ENCODE peak calls at places on chromosomes 1 and 21, in eight cellular contexts. M, F, B, A, Q, U, T and W are unnamed samples.

GRCh38 chr1:208189183-208189582 is 55.0 kb downstream of the PLXNA2 start:
- DNase-seq in M (no peak), F (peak; percentile 65), B (peak; percentile 57), A (no peak), Q (peak; percentile 27), U (no peak), T (no peak), W (peak; percentile 68)

GRCh38 chr21:25170681-25171080 is 436.6 kb downstream of the MRPL39 start:
- DNase-seq in M (no peak), F (no peak), B (no peak), A (no peak), Q (no peak), U (no peak), T (no peak), W (no peak)

GRCh38 chr21:24969068-24969467 is 638.2 kb downstream of the MRPL39 start:
- DNase-seq in M (no peak), F (no peak), B (no peak), A (no peak), Q (no peak), U (no peak), T (no peak), W (peak; percentile 11)

GRCh38 chr1:6028042-6028895 is 17.4 kb upstream of the KCNAB2 start:
- DNase-seq in M (no peak), F (no peak), B (no peak), A (no peak), Q (no peak), U (no peak), T (no peak), W (no peak)

GRCh38 chr1:243268284-243268653 is 12.4 kb downstream of the SDCCAG8 start:
- DNase-seq in M (no peak), F (peak; percentile 71), B (peak; percentile 99), A (peak; percentile 87), Q (peak; percentile 89), U (peak; percentile 93), T (no peak), W (no peak)

GRCh38 chr1:177171536-177172123 is 872 bp downstream of the BRINP2 start:
- DNase-seq in M (no peak), F (no peak), B (no peak), A (no peak), Q (peak; percentile 51), U (peak; percentile 9), T (no peak), W (no peak)

GRCh38 chr21:42980959-42981523 is 6.7 kb downstream of the PKNOX1 start:
- DNase-seq in M (no peak), F (no peak), B (no peak), A (no peak), Q (no peak), U (no peak), T (no peak), W (no peak)

GRCh38 chr1:172600615-172601014 is 58.3 kb upstream of the FASLG start:
- DNase-seq in M (no peak), F (no peak), B (no peak), A (no peak), Q (no peak), U (no peak), T (no peak), W (no peak)

GRCh38 chr1:32077451-32077850 is 4.7 kb downstream of the TMEM39B start:
- DNase-seq in M (no peak), F (no peak), B (no peak), A (no peak), Q (no peak), U (no peak), T (no peak), W (no peak)

GRCh38 chr1:19582318-19582717 is 61.8 kb upstream of the NBL1 start:
- DNase-seq in M (peak; percentile 60), F (peak; percentile 42), B (peak; percentile 60), A (no peak), Q (peak; percentile 30), U (no peak), T (peak; percentile 46), W (peak; percentile 59)

GRCh38 chr1:99527078-99527477 is 118.8 kb upstream of the PALMD start:
- DNase-seq in M (no peak), F (no peak), B (peak; percentile 51), A (peak; percentile 35), Q (peak; percentile 61), U (peak; percentile 49), T (no peak), W (no peak)

GRCh38 chr21:36005018-36005417 is 55.3 kb downstream of the SETD4 start:
- DNase-seq in M (no peak), F (no peak), B (peak; percentile 55), A (no peak), Q (peak; percentile 93), U (peak; percentile 74), T (no peak), W (no peak)

GRCh38 chr1:242506724-242507123 is 17.8 kb downstream of the PLD5 start:
- DNase-seq in M (no peak), F (no peak), B (no peak), A (no peak), Q (no peak), U (no peak), T (no peak), W (no peak)

GRCh38 chr1:94122201-94122970 is 1.4 kb upstream of the ABCA4 start:
- DNase-seq in M (no peak), F (no peak), B (no peak), A (peak; percentile 83), Q (peak; percentile 37), U (no peak), T (no peak), W (no peak)

GRCh38 chr21:39125752-39126485 is 57.3 kb downstream of the PSMG1 start:
- DNase-seq in M (peak; percentile 78), F (peak; percentile 62), B (peak; percentile 83), A (peak; percentile 84), Q (peak; percentile 84), U (peak; percentile 85), T (peak; percentile 37), W (peak; percentile 31)

GRCh38 chr1:65264197-65264929 is 45.0 kb upstream of the DNAJC6 start:
- DNase-seq in M (peak; percentile 74), F (peak; percentile 70), B (no peak), A (peak; percentile 84), Q (peak; percentile 79), U (peak; percentile 54), T (no peak), W (no peak)

GRCh38 chr21:35149698-35150097 is 100.6 kb upstream of the RUNX1 start:
- DNase-seq in M (no peak), F (peak; percentile 84), B (peak; percentile 84), A (peak; percentile 52), Q (peak; percentile 83), U (no peak), T (no peak), W (no peak)

GRCh38 chr1:50934838-50935237 is 25.2 kb downstream of the FAF1 start:
- DNase-seq in M (no peak), F (no peak), B (no peak), A (no peak), Q (no peak), U (no peak), T (no peak), W (no peak)

GRCh38 chr1:79811173-79811572 is 804.6 kb upstream of the ADGRL4 start:
- DNase-seq in M (no peak), F (peak; percentile 53), B (peak; percentile 68), A (peak; percentile 85), Q (peak; percentile 89), U (peak; percentile 61), T (no peak), W (no peak)

GRCh38 chr21:45549670-45550463 is 7.6 kb upstream of the SLC19A1 start:
- DNase-seq in M (no peak), F (no peak), B (no peak), A (no peak), Q (no peak), U (no peak), T (no peak), W (no peak)
- H3K4me2 ChIP-seq in M (no peak overlapping the region), F (no peak overlapping the region), B (no peak overlapping the region), A (no peak overlapping the region), Q (no peak overlapping the region), U (no peak overlapping the region), T (no peak overlapping the region), W (no peak overlapping the region)

GRCh38 chr1:4054957-4055676 is 155.0 kb upstream of the C1orf174 start:
- DNase-seq in M (no peak), F (no peak), B (no peak), A (no peak), Q (no peak), U (no peak), T (no peak), W (no peak)

GRCh38 chr1:4055677-4055967 is 155.6 kb upstream of the C1orf174 start:
- DNase-seq in M (no peak), F (no peak), B (no peak), A (no peak), Q (no peak), U (no peak), T (no peak), W (no peak)

GRCh38 chr1:4052657-4053056 is 152.6 kb upstream of the C1orf174 start:
- DNase-seq in M (no peak), F (no peak), B (no peak), A (no peak), Q (no peak), U (no peak), T (no peak), W (no peak)

GRCh38 chr1:4053160-4053748 is 153.2 kb upstream of the C1orf174 start:
- DNase-seq in M (no peak), F (no peak), B (no peak), A (no peak), Q (no peak), U (no peak), T (no peak), W (no peak)

DNA sequence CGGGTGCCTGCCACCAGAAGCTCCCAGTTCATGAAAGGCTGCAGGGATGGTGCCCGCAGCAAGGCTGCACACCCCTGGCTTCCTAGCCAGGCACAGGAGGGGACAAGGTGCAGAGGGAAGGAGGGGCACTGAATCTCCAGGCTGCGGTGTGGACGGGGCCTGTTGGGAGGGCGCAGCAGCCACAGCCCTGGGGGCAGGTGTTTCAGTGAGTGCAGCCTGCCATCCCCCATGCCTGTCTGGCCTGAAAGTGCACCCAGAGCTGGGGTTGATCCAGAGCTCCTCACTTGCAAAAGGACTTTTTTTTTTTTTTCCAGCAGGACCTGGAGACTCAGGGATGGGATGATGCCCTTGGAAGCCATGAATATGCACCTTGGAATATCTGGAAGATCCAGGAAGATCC is 153.7 kb upstream of the C1orf174 start:
- DNase-seq in M (no peak), F (no peak), B (no peak), A (no peak), Q (no peak), U (no peak), T (no peak), W (no peak)
- H3K9me3 ChIP-seq in M (no peaks in the 10 kb centered on the region), F (peaks cover 31% of the 10 kb centered on the region), B (no peaks in the 10 kb centered on the region), A (no peaks in the 10 kb centered on the region), Q (no peaks in the 10 kb centered on the region), U (no peaks in the 10 kb centered on the region), T (no peaks in the 10 kb centered on the region), W (no peaks in the 10 kb centered on the region)

DNA sequence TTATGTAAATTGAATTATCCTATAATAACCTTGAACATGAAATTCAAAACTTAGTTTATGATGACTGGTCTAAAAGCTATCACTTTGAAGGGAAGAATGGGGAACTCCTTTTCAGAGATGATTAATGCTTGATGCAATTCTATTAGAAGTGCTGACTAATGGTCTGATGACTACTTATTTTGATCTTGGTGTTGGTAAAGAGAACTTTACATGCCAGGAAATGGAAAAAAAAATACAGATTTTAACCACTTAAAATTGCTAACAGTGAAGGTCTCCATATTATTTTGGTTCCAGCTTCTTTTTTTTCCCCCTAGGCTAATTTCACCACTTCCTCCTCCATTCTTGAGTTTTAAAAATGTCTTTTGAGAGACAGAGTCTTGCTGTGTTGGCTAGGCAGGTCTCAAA is 22.9 kb downstream of the S1PR1 start:
- DNase-seq in M (no peak), F (peak; percentile 84), B (peak; percentile 85), A (peak; percentile 50), Q (peak; percentile 87), U (peak; percentile 71), T (no peak), W (no peak)
- H3K9ac ChIP-seq in M (no peak overlapping the region), F (peak overlapping the region; percentile 27), B (peak overlapping the region; percentile 23), A (peak overlapping the region; percentile 81), Q (peak overlapping the region; percentile 42), U (no peak overlapping the region), T (no peak overlapping the region), W (no peak overlapping the region)

GRCh38 chr1:206715120-206715519 is 30.4 kb downstream of the MAPKAPK2 start:
- DNase-seq in M (no peak), F (no peak), B (no peak), A (no peak), Q (no peak), U (no peak), T (no peak), W (no peak)
- H3K4me2 ChIP-seq in M (no peak overlapping the region), F (no peak overlapping the region), B (peak overlapping the region; percentile 73), A (no peak overlapping the region), Q (peak overlapping the region; percentile 68), U (no peak overlapping the region), T (no peak overlapping the region), W (peak overlapping the region; percentile 37)